ENCODE peak calls at places on chromosomes 1 and 21, in eight cellular contexts. T, W, G, Y, A, I, K and B are unnamed samples.

GRCh38 chr21:44714905-44715304 is 3.5 kb upstream of the TSPEAR start:
- DNase-seq in Y (no peak), K (no peak), G (no peak), A (no peak), W (no peak), T (no peak), I (no peak), B (no peak)

GRCh38 chr1:218498061-218498938 is 153.2 kb downstream of the TGFB2 start:
- DNase-seq in A (no peak), Y (no peak), T (no peak), G (peak), I (no peak), K (no peak), W (no peak), B (no peak)

GRCh38 chr1:26767714-26768113 is 20.0 kb upstream of the PIGV start:
- DNase-seq in W (no peak), Y (no peak), G (no peak), A (no peak), I (no peak), T (no peak), K (no peak), B (no peak)

GRCh38 chr1:83769594-83770321 is 229.2 kb downstream of the TTLL7 start:
- DNase-seq in A (no peak), I (no peak), Y (no peak), G (no peak), W (no peak), K (no peak), T (no peak), B (no peak)

GRCh38 chr1:15951341-15952153 is 24.4 kb downstream of the ZBTB17 start:
- DNase-seq in I (no peak), K (no peak), A (no peak), T (no peak), Y (no peak), G (no peak), W (peak), B (no peak)

GRCh38 chr1:8862528-8862927 is 16.0 kb downstream of the ENO1 start:
- DNase-seq in I (no peak), K (no peak), T (no peak), G (no peak), Y (no peak), W (no peak), A (no peak), B (no peak)

GRCh38 chr1:54328117-54328636 is 78.0 kb downstream of the SSBP3 start:
- DNase-seq in W (no peak), I (no peak), Y (no peak), T (no peak), A (no peak), G (peak), K (no peak), B (no peak)

GRCh38 chr1:26530540-26530897 is 958 bp downstream of the RPS6KA1 start:
- DNase-seq in Y (no peak), G (peak), A (no peak), I (peak), K (no peak), W (no peak), T (no peak), B (no peak)

GRCh38 chr1:212203611-212204010 is 81.6 kb upstream of the PPP2R5A start:
- DNase-seq in A (no peak), Y (no peak), W (no peak), G (no peak), T (no peak), I (no peak), K (no peak), B (no peak)

GRCh38 chr1:50503515-50503914 is 80.3 kb upstream of the DMRTA2 start:
- DNase-seq in W (no peak), T (no peak), Y (no peak), A (no peak), I (no peak), K (no peak), G (no peak), B (no peak)

GRCh38 chr1:39639333-39640130 is at the start of gene HEYL:
- DNase-seq in A (no peak), T (peak), G (peak), Y (peak), I (peak), K (peak), W (peak), B (peak)

GRCh38 chr1:243796016-243796415 is 54.0 kb downstream of the AKT3 start:
- DNase-seq in W (no peak), Y (no peak), I (no peak), A (no peak), T (no peak), K (no peak), G (no peak), B (no peak)

GRCh38 chr1:40057310-40058030 is 16.9 kb downstream of the CAP1 start:
- DNase-seq in G (no peak), Y (no peak), K (no peak), A (no peak), W (no peak), T (no peak), I (no peak), B (no peak)

GRCh38 chr1:235902638-235903542 is 36.2 kb upstream of the LYST start:
- DNase-seq in I (peak), W (no peak), Y (no peak), G (peak), A (no peak), T (peak), K (no peak), B (no peak)

GRCh38 chr1:36924282-36924791 is 110.0 kb downstream of the GRIK3 start:
- DNase-seq in K (peak), W (no peak), A (no peak), I (peak), Y (peak), G (peak), T (no peak), B (peak)

GRCh38 chr1:16921391-16922185 is at the start of gene CROCC:
- DNase-seq in Y (peak), W (no peak), I (no peak), A (no peak), K (no peak), G (peak), T (no peak), B (no peak)

GRCh38 chr1:32736812-32737791 is 34.5 kb upstream of the SYNC start:
- DNase-seq in W (no peak), Y (peak), I (peak), K (peak), G (no peak), A (no peak), T (no peak), B (no peak)

GRCh38 chr1:84944767-84945486 is 51.9 kb upstream of the LPAR3 start:
- DNase-seq in Y (peak), T (peak), A (peak), W (peak), G (peak), I (peak), K (peak), B (peak)

GRCh38 chr1:202135221-202135721 is 9.3 kb downstream of the ARL8A start:
- DNase-seq in T (peak), Y (peak), K (peak), W (peak), A (peak), I (peak), G (peak), B (peak)